ENCODE peak calls at places on chromosomes 16 and 17, in seven cellular contexts. L is heart left ventricle; Q is activated CD8-positive, alpha-beta memory T cell treated with anti-CD3 and anti-CD28 coated beads, Interleukin-2, amount 10 ng/mL, durations not matched to agents 7 days and 5 days; F is left ventricle myocardium superior; S is gastrocnemius medialis; N is HCT116; X is body of pancreas. C is an unnamed sample.

GRCh38 chr17:57677301-57677700 is 67.8 kb downstream of the CCDC182 start:
- ATAC-seq in F (no peak), X (no peak), N (no peak), Q (no peak), L (no peak), S (no peak), C (no peak)

GRCh38 chr17:27473748-27474609 is 17.7 kb downstream of the KSR1 start:
- ATAC-seq in X (peak; percentile 78), Q (peak; percentile 37), F (peak; percentile 78), S (no peak), N (peak; percentile 61), L (peak; percentile 85), C (no peak)

GRCh38 chr17:51761105-51761504 is 397.4 kb downstream of the CA10 start:
- ATAC-seq in F (no peak), Q (no peak), S (no peak), L (no peak), X (no peak), N (no peak), C (no peak)

GRCh38 chr17:48139948-48140347 is 32.4 kb downstream of the SNX11 start:
- ATAC-seq in N (no peak), F (peak; percentile 46), X (no peak), Q (no peak), S (no peak), L (peak; percentile 58), C (no peak)

GRCh38 chr16:69193860-69194259 is 6.9 kb downstream of the SNTB2 start:
- ATAC-seq in N (no peak), S (no peak), L (no peak), X (peak; percentile 39), F (no peak), Q (no peak), C (no peak)

GRCh38 chr16:57826706-57827625 is 24.7 kb upstream of the KIFC3 start:
- ATAC-seq in X (peak; percentile 81), F (peak; percentile 68), Q (no peak), S (peak; percentile 78), L (peak; percentile 69), N (no peak), C (no peak)

GRCh38 chr16:1734816-1735215 is 28.8 kb downstream of the MAPK8IP3 start:
- ATAC-seq in L (peak; percentile 16), S (no peak), Q (no peak), F (no peak), N (no peak), X (no peak), C (peak; percentile 8)

GRCh38 chr16:56363181-56363716 is 62.1 kb downstream of the AMFR start:
- ATAC-seq in Q (no peak), L (no peak), N (no peak), S (no peak), X (no peak), F (no peak), C (peak; percentile 25)

GRCh38 chr16:3046506-3047386 is at the start of gene MMP25:
- ATAC-seq in L (no peak), Q (peak; percentile 43), X (peak; percentile 15), S (no peak), F (no peak), N (peak; percentile 65), C (no peak)

GRCh38 chr16:82630219-82630618 is 3.5 kb downstream of the CDH13 start:
- ATAC-seq in S (no peak), F (no peak), Q (no peak), N (no peak), L (no peak), X (no peak), C (no peak)

GRCh38 chr17:21375757-21376584 is at the start of gene KCNJ12:
- ATAC-seq in L (peak; percentile 24), F (peak; percentile 74), Q (no peak), X (no peak), S (peak; percentile 30), N (peak; percentile 81), C (no peak)

GRCh38 chr17:34504814-34505484 is 74.4 kb upstream of the TMEM132E start:
- ATAC-seq in X (no peak), F (no peak), S (no peak), Q (no peak), L (no peak), N (no peak), C (no peak)

GRCh38 chr16:50040710-50041109 is 15.7 kb downstream of the CNEP1R1 start:
- ATAC-seq in F (no peak), N (no peak), X (no peak), Q (no peak), L (no peak), S (no peak), C (no peak)

GRCh38 chr17:43860927-43861622 is 14.1 kb downstream of the CD300LG start:
- ATAC-seq in N (no peak), X (no peak), Q (no peak), S (peak; percentile 79), L (peak; percentile 87), F (peak; percentile 89), C (no peak)

GRCh38 chr16:66874079-66874775 is 6.1 kb upstream of the PDP2 start:
- ATAC-seq in X (no peak), Q (peak; percentile 18), S (no peak), F (no peak), N (no peak), L (no peak), C (no peak)

GRCh38 chr16:30797670-30798309 is 10.8 kb upstream of the ZNF629 start:
- ATAC-seq in S (peak; percentile 16), F (no peak), N (peak; percentile 93), Q (no peak), X (no peak), L (no peak), C (peak; percentile 21)

GRCh38 chr17:8189041-8189710 is 804 bp downstream of the BORCS6 start:
- ATAC-seq in F (no peak), X (no peak), Q (no peak), L (no peak), S (no peak), N (no peak), C (no peak)

GRCh38 chr17:42518046-42518754 is 17.8 kb upstream of the NAGLU start:
- ATAC-seq in Q (no peak), N (peak; percentile 30), F (peak; percentile 54), X (peak; percentile 49), S (peak; percentile 74), L (peak; percentile 64), C (peak; percentile 82)

GRCh38 chr17:13099906-13100305 is 82.1 kb upstream of the ELAC2 start:
- ATAC-seq in L (no peak), X (no peak), N (no peak), Q (no peak), F (no peak), S (no peak), C (no peak)

GRCh38 chr17:55710410-55710809 is 12.3 kb downstream of the TMEM100 start:
- ATAC-seq in X (no peak), L (peak; percentile 28), S (peak; percentile 91), Q (no peak), N (no peak), F (no peak), C (peak; percentile 51)

GRCh38 chr16:31077592-31078199 is 3.5 kb downstream of the ZNF646 start:
- ATAC-seq in L (no peak), X (no peak), S (no peak), F (no peak), Q (no peak), N (no peak), C (no peak)

GRCh38 chr17:21592774-21593173 is 99.5 kb upstream of the KCNJ18 start:
- ATAC-seq in L (no peak), F (no peak), N (no peak), S (no peak), Q (no peak), X (no peak), C (no peak)